ENCODE peak calls at places on chromosome 14, in nine cellular contexts. P, A, V, Z, S, F, M, L and Q are unnamed samples.

GRCh38 chr14:61439779-61440418 is 118.5 kb downstream of the PRKCH start:
- DNase-seq in S (no peak), P (no peak), Z (no peak), A (no peak), F (no peak), L (no peak), V (no peak), M (no peak), Q (no peak)

GRCh38 chr14:39368261-39368959 is 63.8 kb downstream of the FBXO33 start:
- DNase-seq in A (peak; percentile 89), V (peak; percentile 30), F (peak; percentile 82), Z (no peak), P (peak; percentile 62), L (no peak), S (peak; percentile 43), M (peak; percentile 76), Q (peak; percentile 57)

GRCh38 chr14:89391123-89391522 is 25.9 kb downstream of the FOXN3 start:
- DNase-seq in P (no peak), A (no peak), Z (no peak), L (no peak), F (peak; percentile 19), V (no peak), M (no peak), S (no peak), Q (no peak)

GRCh38 chr14:34075095-34075744 is 124.3 kb upstream of the EGLN3 start:
- DNase-seq in Z (no peak), P (no peak), L (no peak), S (no peak), M (no peak), A (no peak), F (no peak), V (no peak), Q (no peak)

GRCh38 chr14:81400202-81400678 is at the start of gene STON2:
- DNase-seq in L (peak; percentile 61), F (peak; percentile 96), Z (no peak), P (peak; percentile 38), M (no peak), S (no peak), V (no peak), A (no peak), Q (peak; percentile 9)

GRCh38 chr14:104694991-104695659 is 5.7 kb downstream of the INF2 start:
- DNase-seq in P (no peak), A (no peak), Z (no peak), V (no peak), L (no peak), F (no peak), M (no peak), S (no peak), Q (no peak)

GRCh38 chr14:22980672-22981089 is 1.7 kb downstream of the AJUBA start:
- DNase-seq in A (peak; percentile 87), V (no peak), S (no peak), L (peak; percentile 21), Z (no peak), F (no peak), P (peak; percentile 64), M (peak; percentile 85), Q (no peak)

GRCh38 chr14:68668531-68668930 is 124.3 kb downstream of the ZFP36L1 start:
- DNase-seq in Z (no peak), A (no peak), V (no peak), P (no peak), F (no peak), L (no peak), S (no peak), M (no peak), Q (no peak)

GRCh38 chr14:60277605-60278190 is 28.7 kb downstream of the PPM1A start:
- DNase-seq in F (no peak), S (no peak), Z (no peak), M (no peak), P (no peak), V (no peak), A (no peak), L (no peak), Q (no peak)

GRCh38 chr14:60274448-60274847 is 25.4 kb downstream of the PPM1A start:
- DNase-seq in F (no peak), S (no peak), Z (no peak), P (no peak), L (no peak), V (no peak), M (no peak), A (no peak), Q (no peak)

GRCh38 chr14:60276347-60276746 is 27.3 kb downstream of the PPM1A start:
- DNase-seq in M (no peak), P (no peak), A (no peak), L (no peak), Z (no peak), F (no peak), V (no peak), S (no peak), Q (no peak)

GRCh38 chr14:60275932-60276331 is 26.9 kb downstream of the PPM1A start:
- DNase-seq in M (no peak), S (no peak), F (no peak), L (no peak), A (no peak), V (no peak), P (no peak), Z (no peak), Q (no peak)

DNA sequence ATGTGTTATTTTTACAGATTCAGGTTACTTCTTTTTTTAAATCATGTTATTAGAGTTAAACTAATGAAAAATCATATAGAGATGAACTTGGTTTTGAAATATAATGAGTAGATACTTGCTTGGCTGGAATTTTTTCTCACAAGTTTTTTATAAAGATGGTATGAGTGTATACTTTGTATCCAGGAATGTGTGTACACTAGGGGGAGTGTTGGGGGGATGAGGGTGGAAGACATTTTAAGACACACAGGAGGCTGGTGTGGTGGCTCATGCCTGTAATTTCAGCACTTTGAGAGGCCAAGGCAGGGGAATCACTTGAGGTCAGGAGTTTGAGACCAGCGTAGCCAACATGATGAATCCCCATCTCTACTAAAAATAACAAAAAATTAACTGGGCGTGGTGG is 23.2 kb downstream of the PPM1A start:
- DNase-seq in L (no peak), F (no peak), A (no peak), M (no peak), V (no peak), Z (no peak), P (no peak), S (no peak), Q (no peak)
- TF ChIP-seq CTCF in L (no peak), F (no peak), A (peak; percentile 22), M (no peak), V (no peak), Z (no peak), P (no peak), S (no peak), Q (peak; percentile 20)

GRCh38 chr14:60188115-60188514 is 22.9 kb upstream of the DHRS7 start:
- DNase-seq in M (no peak), A (no peak), P (no peak), F (peak; percentile 12), V (no peak), S (no peak), Z (no peak), L (no peak), Q (no peak)

GRCh38 chr14:60183138-60183537 is 17.9 kb upstream of the DHRS7 start:
- DNase-seq in A (no peak), L (no peak), Z (no peak), M (no peak), F (no peak), V (no peak), P (no peak), S (no peak), Q (no peak)

GRCh38 chr14:60183724-60184596 is 18.8 kb upstream of the DHRS7 start:
- DNase-seq in L (no peak), Z (no peak), V (peak; percentile 22), F (peak; percentile 81), A (peak; percentile 87), P (peak; percentile 36), S (no peak), M (peak; percentile 84), Q (peak; percentile 54)

GRCh38 chr14:60188696-60189095 is 23.5 kb upstream of the DHRS7 start:
- DNase-seq in A (no peak), P (no peak), V (no peak), L (no peak), F (no peak), Z (no peak), S (no peak), M (no peak), Q (no peak)

DNA sequence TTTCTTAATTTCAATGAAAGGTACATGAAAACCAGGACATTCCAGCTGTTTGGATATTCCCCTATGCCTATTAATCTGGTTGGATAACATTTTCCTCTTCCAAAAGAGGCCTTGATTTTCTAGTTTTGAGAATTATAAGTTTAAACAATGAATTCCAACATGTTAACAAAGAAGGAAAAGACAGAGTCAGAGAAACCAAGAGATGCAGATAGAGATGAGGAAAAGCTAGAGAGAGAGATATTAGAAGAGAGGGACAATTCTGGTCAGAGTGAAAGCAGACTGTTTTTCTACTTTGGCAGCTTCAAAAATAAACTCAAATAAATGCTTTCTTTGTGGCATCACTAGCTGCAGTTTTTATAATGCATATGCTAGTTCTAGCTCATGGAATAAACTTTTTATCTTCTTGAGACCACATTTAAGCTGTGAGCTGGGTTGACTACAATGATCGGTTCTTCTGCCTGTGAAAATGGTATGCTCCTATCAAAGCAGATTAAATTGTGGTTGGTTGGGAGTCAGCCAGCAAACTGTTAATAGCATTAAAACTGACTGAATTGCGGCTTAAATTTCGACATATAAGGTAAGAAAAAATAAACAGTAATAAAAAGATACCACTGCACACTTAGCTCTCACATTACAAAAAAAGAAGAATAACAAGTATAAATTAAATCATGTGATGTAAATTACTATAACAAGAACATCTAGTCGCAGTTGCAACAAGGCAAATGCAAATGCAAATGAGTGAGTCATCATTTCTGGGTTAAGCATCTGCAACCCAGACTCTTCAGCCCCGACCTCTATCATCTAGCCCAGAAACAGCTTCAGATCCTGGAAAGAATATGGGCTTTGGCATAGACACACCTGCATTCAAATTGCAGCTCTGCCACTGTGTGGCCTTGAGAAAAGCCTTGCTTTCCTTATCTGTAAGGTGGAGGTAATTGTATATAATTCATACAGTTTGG is 19.7 kb upstream of the DHRS7 start:
- DNase-seq in V (no peak), M (no peak), A (no peak), Z (no peak), F (peak; percentile 23), P (no peak), S (no peak), L (no peak), Q (no peak)
- TF ChIP-seq CTCF in V (no peak), M (no peak), A (no peak), Z (no peak), F (no peak), P (no peak), S (no peak), L (no peak), Q (no peak)

DNA sequence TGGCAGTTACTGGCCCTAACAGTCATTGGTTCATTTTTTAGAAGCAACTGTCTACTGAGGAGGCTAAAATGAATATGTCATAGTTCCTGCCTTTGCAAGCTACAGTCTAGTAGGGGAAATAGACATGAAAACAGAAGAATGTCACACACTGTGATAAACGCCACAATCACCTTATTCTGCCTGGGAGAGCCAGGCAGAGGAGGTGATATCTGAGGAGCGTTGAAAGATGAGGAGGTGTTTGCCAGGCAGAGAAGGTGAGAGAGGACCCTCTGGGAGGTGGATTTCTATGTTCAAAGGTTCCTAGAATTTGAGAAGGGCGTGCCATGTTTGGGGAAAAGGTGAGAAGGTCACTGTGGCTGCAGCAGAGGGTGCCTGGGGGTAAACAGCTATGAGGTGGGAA is 185.7 kb downstream of the PAX9 start:
- DNase-seq in S (no peak), M (no peak), V (no peak), F (no peak), L (no peak), Z (no peak), P (no peak), A (no peak), Q (no peak)
- TF ChIP-seq CTCF in S (no peak), M (no peak), V (no peak), F (no peak), L (no peak), Z (no peak), P (no peak), A (no peak), Q (no peak)

GRCh38 chr14:90741682-90741946 is 74.6 kb downstream of the TTC7B start:
- DNase-seq in L (no peak), P (no peak), S (no peak), Z (no peak), M (no peak), A (no peak), F (no peak), V (no peak), Q (no peak)

GRCh38 chr14:90740946-90741681 is 75.1 kb downstream of the TTC7B start:
- DNase-seq in A (no peak), L (no peak), S (no peak), Z (no peak), P (no peak), M (no peak), F (no peak), V (no peak), Q (no peak)

GRCh38 chr14:90742709-90743108 is 73.5 kb downstream of the TTC7B start:
- DNase-seq in L (no peak), M (no peak), V (no peak), P (no peak), S (no peak), F (no peak), A (no peak), Z (no peak), Q (no peak)

GRCh38 chr14:90743826-90744225 is 72.4 kb downstream of the TTC7B start:
- DNase-seq in P (no peak), V (no peak), L (no peak), S (no peak), A (no peak), M (no peak), F (no peak), Z (no peak), Q (no peak)

GRCh38 chr14:90742252-90742651 is 74.0 kb downstream of the TTC7B start:
- DNase-seq in A (no peak), V (no peak), Z (no peak), F (no peak), P (no peak), S (no peak), L (no peak), M (no peak), Q (no peak)
- TF ChIP-seq CTCF in A (no peak), V (no peak), Z (no peak), F (no peak), P (no peak), S (no peak), L (no peak), M (no peak), Q (no peak)